ENCODE peak calls at places on chromosomes 12 and 14, in seven cellular contexts. G, C, H, R, M, W and E are unnamed samples.

GRCh38 chr12:78571953-78572352 is 292.6 kb upstream of the SYT1 start:
- DNase-seq in G (no peak), C (no peak), H (peak), R (no peak), M (no peak), W (no peak), E (peak)

GRCh38 chr14:77708749-77709148 is 846 bp downstream of the SLIRP start:
- DNase-seq in G (no peak), C (no peak), H (no peak), R (no peak), M (no peak), W (no peak), E (no peak)

GRCh38 chr12:110765144-110765543 is 22.5 kb upstream of the PPP1CC start:
- DNase-seq in G (no peak), C (no peak), H (no peak), R (no peak), M (no peak), W (no peak), E (no peak)

GRCh38 chr14:31921741-31922140 is 155.4 kb upstream of the ARHGAP5 start:
- DNase-seq in G (no peak), C (no peak), H (no peak), R (no peak), M (no peak), W (no peak), E (no peak)

GRCh38 chr12:77032406-77032805 is 33.0 kb downstream of the E2F7 start:
- DNase-seq in G (peak), C (no peak), H (no peak), R (no peak), M (no peak), W (no peak), E (no peak)

GRCh38 chr12:80935076-80935475 is 2.7 kb downstream of the LIN7A start:
- DNase-seq in G (no peak), C (no peak), H (no peak), R (no peak), M (no peak), W (no peak), E (no peak)

GRCh38 chr12:51823875-51824565 is 24.5 kb downstream of the FIGNL2 start:
- DNase-seq in G (peak), C (peak), H (peak), R (peak), M (no peak), W (no peak), E (no peak)

GRCh38 chr12:103114296-103115055 is 157.0 kb downstream of the ASCL1 start:
- DNase-seq in G (no peak), C (no peak), H (no peak), R (no peak), M (no peak), W (no peak), E (no peak)

GRCh38 chr12:1919763-1920162 is 1.3 kb upstream of the CACNA2D4 start:
- DNase-seq in G (no peak), C (no peak), H (no peak), R (no peak), M (no peak), W (no peak), E (no peak)

GRCh38 chr14:91396959-91397815 is 20.4 kb downstream of the CCDC88C start:
- DNase-seq in G (no peak), C (peak), H (no peak), R (no peak), M (peak), W (peak), E (no peak)

GRCh38 chr12:89060133-89060532 is 292.2 kb downstream of the DUSP6 start:
- DNase-seq in G (no peak), C (no peak), H (peak), R (peak), M (no peak), W (no peak), E (no peak)

GRCh38 chr14:70714055-70714550 is 72.4 kb downstream of the TTC9 start:
- DNase-seq in G (peak), C (peak), H (peak), R (peak), M (no peak), W (no peak), E (no peak)

GRCh38 chr12:94705656-94706055 is 55.3 kb upstream of the TMCC3 start:
- DNase-seq in G (no peak), C (no peak), H (no peak), R (no peak), M (no peak), W (no peak), E (no peak)

GRCh38 chr12:2813573-2814185 is 1.2 kb downstream of the ITFG2 start:
- DNase-seq in G (peak), C (peak), H (peak), R (peak), M (no peak), W (peak), E (no peak)

GRCh38 chr14:99667821-99668220 is 16.3 kb upstream of the CYP46A1 start:
- DNase-seq in G (no peak), C (no peak), H (no peak), R (no peak), M (no peak), W (no peak), E (no peak)

GRCh38 chr14:105091335-105092123 is 26.3 kb upstream of the GPR132 start:
- DNase-seq in G (no peak), C (peak), H (no peak), R (peak), M (peak), W (peak), E (peak)

GRCh38 chr14:83164591-83164990 is 1630.9 kb upstream of the SEL1L start:
- DNase-seq in G (no peak), C (no peak), H (no peak), R (no peak), M (no peak), W (no peak), E (no peak)

GRCh38 chr12:105107176-105107496 is 395 bp upstream of the WASHC4 start:
- DNase-seq in G (no peak), C (no peak), H (no peak), R (no peak), M (no peak), W (no peak), E (no peak)

GRCh38 chr12:130602251-130602650 is 113.8 kb downstream of the RIMBP2 start:
- DNase-seq in G (no peak), C (no peak), H (no peak), R (no peak), M (no peak), W (no peak), E (no peak)

GRCh38 chr12:19397534-19397933 is 41.8 kb upstream of the AEBP2 start:
- DNase-seq in G (no peak), C (no peak), H (no peak), R (no peak), M (no peak), W (no peak), E (no peak)

GRCh38 chr12:89709994-89710872 is 1.6 kb upstream of the ATP2B1 start:
- DNase-seq in G (peak), C (peak), H (no peak), R (no peak), M (peak), W (peak), E (peak)

DNA sequence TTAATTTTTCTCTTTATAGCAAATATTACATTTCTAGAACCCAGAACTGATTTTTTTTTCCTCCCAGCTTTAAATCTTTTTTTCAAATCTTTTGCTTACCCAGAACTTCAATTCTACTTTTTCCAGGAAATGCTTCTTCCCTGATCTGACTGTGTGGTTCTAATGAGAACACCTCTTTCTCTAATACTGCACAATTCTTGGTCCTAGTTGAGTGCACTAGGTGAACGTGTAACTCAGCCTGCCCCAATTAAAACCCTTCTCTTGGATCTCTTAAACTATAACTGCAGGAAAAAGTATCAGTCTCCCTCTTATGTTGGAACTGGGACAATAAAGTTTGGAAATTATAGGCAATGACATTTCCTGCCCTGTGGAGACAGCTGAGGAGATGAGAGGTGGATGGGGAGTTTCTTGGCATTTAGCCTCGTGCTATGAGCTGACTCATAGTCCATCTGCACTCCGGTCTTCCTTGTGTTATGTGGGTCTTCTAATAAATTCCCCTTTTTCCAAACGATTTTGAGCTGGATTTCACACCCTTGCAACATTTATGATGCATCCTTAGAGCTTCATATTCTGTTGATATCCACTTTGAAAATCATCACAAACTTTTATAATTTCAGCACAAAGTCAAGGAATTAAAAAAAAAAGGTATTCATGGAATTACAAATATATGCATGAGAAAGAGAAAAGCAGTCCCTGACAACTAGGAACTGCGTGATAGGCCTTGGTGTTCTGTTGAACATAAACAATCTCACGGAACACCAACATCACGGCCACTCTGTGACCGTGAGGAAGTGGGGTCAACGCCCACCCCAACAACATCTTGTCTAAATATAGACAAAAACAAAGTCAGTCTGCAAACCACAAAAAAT is 52.4 kb downstream of the BRMS1L start:
- DNase-seq in G (peak), C (peak), H (no peak), R (peak), M (no peak), W (no peak), E (peak)
- H3K4me3 ChIP-seq in G (no peak), C (no peak), H (no peak), R (no peak), M (no peak), W (no peak), E (no peak)

DNA sequence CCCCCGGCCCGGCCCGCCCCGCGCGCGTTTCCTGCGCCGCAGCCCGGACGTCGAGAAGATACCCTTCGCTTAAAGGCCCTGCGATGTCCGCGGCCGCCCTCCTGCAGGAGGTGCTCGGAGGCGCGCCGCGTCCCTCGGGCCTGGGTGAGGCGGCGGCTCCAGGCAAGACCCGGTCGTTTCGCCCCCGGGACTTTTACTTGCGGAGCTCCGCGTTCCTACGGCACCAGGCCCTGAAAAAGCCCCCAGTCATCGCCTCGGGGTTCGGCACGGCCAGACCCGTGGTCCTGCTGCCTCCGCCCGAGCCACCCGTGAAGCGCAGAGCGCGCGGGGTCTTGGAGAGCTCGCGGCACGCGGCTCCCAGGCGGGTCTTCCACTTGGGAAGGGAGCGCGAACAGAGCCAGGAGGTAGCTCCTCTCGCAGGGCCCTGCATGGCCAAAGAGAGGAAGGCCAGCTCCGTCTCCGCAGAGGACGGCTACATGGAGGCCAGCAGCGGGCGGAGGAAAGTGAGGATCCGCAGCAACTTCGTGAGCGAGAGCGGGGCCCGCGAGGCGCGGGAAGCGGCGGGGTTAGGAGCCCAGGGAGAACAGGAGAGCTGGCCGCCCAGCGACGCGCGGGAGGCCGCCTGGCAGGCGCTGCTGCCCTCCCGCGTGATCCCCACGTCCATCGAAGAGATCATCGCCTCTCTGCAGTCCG is 26.9 kb downstream of the TTC6 start:
- DNase-seq in G (no peak), C (no peak), H (peak), R (peak), M (no peak), W (no peak), E (no peak)
- H3K4me3 ChIP-seq in G (peak), C (no peak), H (no peak), R (peak), M (no peak), W (no peak), E (no peak)

GRCh38 chr12:124742111-124742510 is 121.6 kb downstream of the SCARB1 start:
- DNase-seq in G (no peak), C (no peak), H (no peak), R (no peak), M (no peak), W (no peak), E (no peak)
- H3K4me3 ChIP-seq in G (no peak), C (no peak), H (no peak), R (no peak), M (no peak), W (no peak), E (no peak)

DNA sequence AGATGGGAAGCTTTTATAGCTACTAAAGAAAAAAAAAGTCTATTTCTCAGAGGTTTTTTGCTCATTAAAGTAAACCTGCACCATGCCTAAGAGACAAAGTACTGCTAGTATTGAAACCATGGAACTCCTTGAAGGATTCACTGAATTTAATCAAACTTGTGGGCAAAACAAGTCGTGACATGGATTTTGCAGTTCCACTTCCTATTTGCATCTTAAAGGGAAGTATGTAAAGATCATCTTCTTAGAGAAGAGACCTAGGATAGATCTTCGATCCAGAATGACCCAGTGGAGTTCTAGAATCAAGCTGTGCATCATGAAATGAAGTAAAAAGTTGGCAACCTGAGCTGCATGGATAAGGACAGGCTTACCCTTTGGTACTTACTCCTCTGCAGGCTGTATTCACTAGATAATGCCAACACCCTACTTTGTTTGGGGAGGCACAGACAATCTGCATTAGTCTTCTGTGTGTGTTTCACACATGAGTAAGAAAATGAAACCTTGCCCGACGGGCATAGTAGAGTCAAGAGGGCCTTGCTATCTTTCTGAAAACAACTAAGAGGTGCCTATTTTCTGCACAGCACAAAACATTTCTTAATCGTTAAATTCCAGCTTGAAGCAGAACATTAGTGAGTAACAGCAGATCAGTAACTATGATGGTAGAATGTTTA is 1.9 kb downstream of the GNG2 start:
- DNase-seq in G (no peak), C (no peak), H (no peak), R (peak), M (no peak), W (no peak), E (no peak)
- H3K4me3 ChIP-seq in G (no peak), C (no peak), H (no peak), R (no peak), M (peak), W (no peak), E (no peak)

GRCh38 chr12:54431911-54432814 is 13.1 kb upstream of the ITGA5 start:
- DNase-seq in G (peak), C (peak), H (peak), R (peak), M (no peak), W (peak), E (peak)

GRCh38 chr12:54428050-54429013 is 9.3 kb upstream of the ITGA5 start:
- DNase-seq in G (no peak), C (no peak), H (no peak), R (peak), M (no peak), W (no peak), E (no peak)

GRCh38 chr12:54429014-54429471 is 10.0 kb upstream of the ITGA5 start:
- DNase-seq in G (no peak), C (no peak), H (no peak), R (no peak), M (no peak), W (no peak), E (no peak)

GRCh38 chr12:54432815-54433164 is 13.7 kb upstream of the ITGA5 start:
- DNase-seq in G (no peak), C (no peak), H (no peak), R (no peak), M (no peak), W (no peak), E (no peak)

DNA sequence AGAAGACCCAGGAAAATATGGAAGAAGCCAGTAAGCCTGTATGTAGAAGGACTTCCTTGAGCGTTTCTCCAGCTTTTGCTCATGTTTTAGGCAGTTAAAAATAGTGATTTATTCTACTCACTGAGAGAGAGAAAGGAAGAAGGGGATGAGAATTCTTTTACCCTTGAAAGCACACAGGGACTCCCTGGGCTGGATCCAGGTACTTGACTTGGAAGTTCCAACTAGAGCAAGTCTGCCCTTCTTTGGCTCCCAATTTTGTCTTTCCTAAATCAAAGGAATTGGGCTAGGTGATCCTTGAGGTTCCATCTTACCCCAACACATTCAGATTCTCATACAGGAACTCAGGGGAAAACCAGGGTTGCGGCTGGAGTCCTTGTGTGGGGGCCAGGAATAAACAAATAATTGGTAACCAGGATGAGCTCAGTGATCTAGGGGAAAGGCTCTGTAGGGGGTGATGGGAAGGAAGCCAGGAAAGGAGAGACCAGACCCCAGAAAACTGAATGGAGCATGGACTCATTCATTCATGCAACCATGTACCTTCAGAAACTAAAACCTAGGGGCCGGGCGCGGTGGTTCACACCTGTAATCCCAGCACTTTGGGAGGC is 11.5 kb upstream of the ITGA5 start:
- DNase-seq in G (no peak), C (no peak), H (no peak), R (no peak), M (no peak), W (no peak), E (no peak)
- H3K4me3 ChIP-seq in G (no peak), C (no peak), H (no peak), R (no peak), M (no peak), W (no peak), E (no peak)

GRCh38 chr12:53498235-53498630 is 1.0 kb downstream of the MAP3K12 start:
- DNase-seq in G (no peak), C (no peak), H (no peak), R (no peak), M (no peak), W (no peak), E (no peak)
- H3K4me3 ChIP-seq in G (peak), C (no peak), H (no peak), R (no peak), M (no peak), W (no peak), E (peak)